ENCODE peak calls at places on chromosomes 5 and 9, in four cellular contexts. W is NCI-H2029 treated with DMSO at 0.1 percent for 48 hours, X is AG20443, C is NCI-H2081. B is an unnamed sample.

GRCh38 chr5:135140805-135141204 is 106.8 kb upstream of the PITX1 start:
- DNase-seq in C (no peak), X (peak; percentile 81), W (no peak), B (peak; percentile 79)

GRCh38 chr5:93793159-93793781 is 51.9 kb upstream of the POU5F2 start:
- DNase-seq in W (no peak), X (no peak), C (no peak), B (no peak)

GRCh38 chr5:624118-624950 is 12.2 kb downstream of the CEP72 start:
- DNase-seq in W (no peak), X (no peak), C (no peak), B (no peak)

GRCh38 chr5:138873096-138873885 is 1.8 kb downstream of the LRRTM2 start:
- DNase-seq in X (no peak), C (no peak), W (no peak), B (no peak)

GRCh38 chr9:138066049-138066448 is 188.5 kb downstream of the CACNA1B start:
- DNase-seq in C (no peak), W (no peak), X (no peak), B (no peak)

GRCh38 chr5:150320048-150320555 is 17.4 kb upstream of the ARSI start:
- DNase-seq in X (peak; percentile 89), W (no peak), C (no peak), B (peak; percentile 89)

GRCh38 chr5:138905541-138905940 is 30.4 kb upstream of the LRRTM2 start:
- DNase-seq in W (no peak), X (peak; percentile 45), C (no peak), B (peak; percentile 40)

GRCh38 chr5:10304932-10305331 is 2.8 kb downstream of the CMBL start:
- DNase-seq in C (no peak), X (no peak), W (no peak), B (no peak)

GRCh38 chr5:102596951-102597350 is 98.2 kb upstream of the SLCO6A1 start:
- DNase-seq in X (no peak), C (no peak), W (no peak), B (no peak)

GRCh38 chr9:5263568-5264218 is 32.5 kb downstream of the INSL4 start:
- DNase-seq in C (no peak), X (no peak), W (no peak), B (no peak)

GRCh38 chr5:142396436-142396835 is 71.6 kb upstream of the SPRY4 start:
- DNase-seq in X (no peak), C (no peak), W (no peak), B (no peak)

GRCh38 chr5:96293966-96294886 is 138.8 kb downstream of the PCSK1 start:
- DNase-seq in W (no peak), X (no peak), C (no peak), B (no peak)

GRCh38 chr5:43802651-43803050 is 199.7 kb downstream of the NNT start:
- DNase-seq in X (no peak), W (no peak), C (no peak), B (peak; percentile 10)

GRCh38 chr9:83986765-83987401 is 6.3 kb downstream of the RMI1 start:
- DNase-seq in W (peak; percentile 31), X (no peak), C (peak; percentile 26), B (no peak)

GRCh38 chr5:164277720-164278119 is 772.3 kb downstream of the MAT2B start:
- DNase-seq in X (no peak), C (no peak), W (no peak), B (no peak)

GRCh38 chr5:32522429-32523143 is 62.8 kb upstream of the SUB1 start:
- DNase-seq in X (peak; percentile 85), C (no peak), W (no peak), B (peak; percentile 75)

GRCh38 chr5:141149812-141150211 is at the start of gene PCDHB6:
- DNase-seq in X (peak; percentile 51), W (no peak), C (no peak), B (peak; percentile 19)

GRCh38 chr9:88978034-88978433 is 13.2 kb upstream of the S1PR3 start:
- DNase-seq in C (no peak), X (no peak), W (no peak), B (no peak)